ENCODE peak calls at places on chromosomes 5 and 9, in seven cellular contexts. One of them, this sample, is unnamed.

GRCh38 chr5:139394123-139394653 is 716 bp downstream of the PROB1 start:
- DNase-seq in GM12878: no peak
- DNase-seq in A549: no peak
- DNase-seq in HepG2: no peak
- DNase-seq in SK-N-SH: peak; percentile 83
- DNase-seq in suprapubic skin: peak; percentile 76
- DNase-seq in ovary: peak; percentile 69
- DNase-seq in this sample: no peak

GRCh38 chr9:1328341-1328740 is 278.2 kb downstream of the DMRT2 start:
- DNase-seq in GM12878: no peak
- DNase-seq in A549: no peak
- DNase-seq in HepG2: no peak
- DNase-seq in SK-N-SH: no peak
- DNase-seq in suprapubic skin: no peak
- DNase-seq in ovary: no peak
- DNase-seq in this sample: no peak

GRCh38 chr9:38022995-38023394 is 46.0 kb downstream of the SHB start:
- DNase-seq in GM12878: no peak
- DNase-seq in A549: no peak
- DNase-seq in HepG2: no peak
- DNase-seq in SK-N-SH: peak; percentile 64
- DNase-seq in suprapubic skin: no peak
- DNase-seq in ovary: no peak
- DNase-seq in this sample: peak; percentile 82

GRCh38 chr9:123069010-123069481 is 35.6 kb downstream of the GPR21 start:
- DNase-seq in GM12878: no peak
- DNase-seq in A549: no peak
- DNase-seq in HepG2: no peak
- DNase-seq in SK-N-SH: no peak
- DNase-seq in suprapubic skin: no peak
- DNase-seq in ovary: no peak
- DNase-seq in this sample: no peak

GRCh38 chr9:4615251-4615650 is 46.8 kb upstream of the PLPP6 start:
- DNase-seq in GM12878: no peak
- DNase-seq in A549: no peak
- DNase-seq in HepG2: no peak
- DNase-seq in SK-N-SH: no peak
- DNase-seq in suprapubic skin: no peak
- DNase-seq in ovary: no peak
- DNase-seq in this sample: no peak

GRCh38 chr5:6080930-6081726 is 297.2 kb downstream of the MED10 start:
- DNase-seq in GM12878: no peak
- DNase-seq in A549: peak; percentile 21
- DNase-seq in HepG2: no peak
- DNase-seq in SK-N-SH: no peak
- DNase-seq in suprapubic skin: no peak
- DNase-seq in ovary: no peak
- DNase-seq in this sample: no peak

GRCh38 chr5:174690256-174690655 is 34.1 kb upstream of the MSX2 start:
- DNase-seq in GM12878: no peak
- DNase-seq in A549: peak; percentile 24
- DNase-seq in HepG2: no peak
- DNase-seq in SK-N-SH: no peak
- DNase-seq in suprapubic skin: no peak
- DNase-seq in ovary: peak; percentile 42
- DNase-seq in this sample: no peak

GRCh38 chr9:80369641-80370040 is 797.9 kb downstream of the TLE4 start:
- DNase-seq in GM12878: no peak
- DNase-seq in A549: no peak
- DNase-seq in HepG2: no peak
- DNase-seq in SK-N-SH: no peak
- DNase-seq in suprapubic skin: no peak
- DNase-seq in ovary: no peak
- DNase-seq in this sample: no peak

GRCh38 chr9:113930384-113930783 is 54.3 kb downstream of the ZNF618 start:
- DNase-seq in GM12878: no peak
- DNase-seq in A549: no peak
- DNase-seq in HepG2: no peak
- DNase-seq in SK-N-SH: no peak
- DNase-seq in suprapubic skin: no peak
- DNase-seq in ovary: no peak
- DNase-seq in this sample: peak; percentile 3

GRCh38 chr5:37665889-37666288 is 174.0 kb downstream of the GDNF start:
- DNase-seq in GM12878: no peak
- DNase-seq in A549: no peak
- DNase-seq in HepG2: no peak
- DNase-seq in SK-N-SH: no peak
- DNase-seq in suprapubic skin: no peak
- DNase-seq in ovary: peak; percentile 70
- DNase-seq in this sample: no peak

GRCh38 chr5:37665272-37665671 is 174.6 kb downstream of the GDNF start:
- DNase-seq in GM12878: no peak
- DNase-seq in A549: no peak
- DNase-seq in HepG2: no peak
- DNase-seq in SK-N-SH: no peak
- DNase-seq in suprapubic skin: no peak
- DNase-seq in ovary: no peak
- DNase-seq in this sample: no peak

GRCh38 chr5:37667846-37668245 is 172.0 kb downstream of the GDNF start:
- DNase-seq in GM12878: no peak
- DNase-seq in A549: peak; percentile 31
- DNase-seq in HepG2: no peak
- DNase-seq in SK-N-SH: no peak
- DNase-seq in suprapubic skin: no peak
- DNase-seq in ovary: no peak
- DNase-seq in this sample: no peak

GRCh38 chr5:37667430-37667829 is 172.4 kb downstream of the GDNF start:
- DNase-seq in GM12878: no peak
- DNase-seq in A549: no peak
- DNase-seq in HepG2: no peak
- DNase-seq in SK-N-SH: no peak
- DNase-seq in suprapubic skin: no peak
- DNase-seq in ovary: no peak
- DNase-seq in this sample: no peak

GRCh38 chr5:37668524-37669047 is 171.3 kb downstream of the GDNF start:
- DNase-seq in GM12878: no peak
- DNase-seq in A549: peak; percentile 93
- DNase-seq in HepG2: peak; percentile 90
- DNase-seq in SK-N-SH: no peak
- DNase-seq in suprapubic skin: no peak
- DNase-seq in ovary: peak; percentile 40
- DNase-seq in this sample: peak; percentile 52
- TF ChIP-seq EP300 in GM12878: no peak
- TF ChIP-seq EP300 in A549: peak; percentile 70
- TF ChIP-seq EP300 in HepG2: no peak
- TF ChIP-seq EP300 in SK-N-SH: no peak
- TF ChIP-seq EP300 in suprapubic skin: no peak
- TF ChIP-seq EP300 in ovary: no peak
- TF ChIP-seq EP300 in this sample: no peak

GRCh38 chr5:172546196-172546595 is 91.9 kb upstream of the SH3PXD2B start:
- DNase-seq in GM12878: no peak
- DNase-seq in A549: no peak
- DNase-seq in HepG2: no peak
- DNase-seq in SK-N-SH: no peak
- DNase-seq in suprapubic skin: no peak
- DNase-seq in ovary: no peak
- DNase-seq in this sample: no peak

GRCh38 chr5:172542651-172543131 is 88.4 kb upstream of the SH3PXD2B start:
- DNase-seq in GM12878: no peak
- DNase-seq in A549: no peak
- DNase-seq in HepG2: no peak
- DNase-seq in SK-N-SH: no peak
- DNase-seq in suprapubic skin: peak; percentile 69
- DNase-seq in ovary: no peak
- DNase-seq in this sample: peak; percentile 10

GRCh38 chr5:172544371-172545120 is 90.2 kb upstream of the SH3PXD2B start:
- DNase-seq in GM12878: no peak
- DNase-seq in A549: no peak
- DNase-seq in HepG2: no peak
- DNase-seq in SK-N-SH: no peak
- DNase-seq in suprapubic skin: no peak
- DNase-seq in ovary: no peak
- DNase-seq in this sample: no peak

GRCh38 chr5:172543484-172544298 is 89.4 kb upstream of the SH3PXD2B start:
- DNase-seq in GM12878: no peak
- DNase-seq in A549: no peak
- DNase-seq in HepG2: no peak
- DNase-seq in SK-N-SH: no peak
- DNase-seq in suprapubic skin: no peak
- DNase-seq in ovary: no peak
- DNase-seq in this sample: no peak

DNA sequence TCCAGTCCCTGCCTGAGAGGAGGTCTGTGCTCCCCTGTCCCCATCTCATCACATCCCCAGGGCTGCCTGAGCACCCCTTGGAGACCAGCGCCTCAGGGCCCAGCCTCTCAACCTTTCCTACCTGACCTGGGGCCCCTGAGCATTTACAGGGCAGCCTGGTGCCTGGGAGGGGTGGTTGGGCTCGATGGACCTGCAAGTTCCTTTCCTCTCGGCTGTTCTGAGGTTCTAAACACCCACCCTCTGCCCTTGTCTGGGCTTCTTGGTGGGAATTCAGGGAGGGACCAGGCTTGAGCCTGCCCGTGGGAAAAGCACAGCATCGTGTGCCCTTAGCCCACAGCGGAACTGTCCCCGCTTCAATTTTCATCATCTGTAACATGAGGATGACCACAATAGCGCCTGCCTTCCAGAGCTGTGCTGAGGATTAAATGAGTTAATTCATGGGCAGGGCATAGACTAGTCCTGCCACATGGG is 91.0 kb upstream of the SH3PXD2B start:
- DNase-seq in GM12878: no peak
- DNase-seq in A549: no peak
- DNase-seq in HepG2: no peak
- DNase-seq in SK-N-SH: no peak
- DNase-seq in suprapubic skin: peak; percentile 38
- DNase-seq in ovary: no peak
- DNase-seq in this sample: no peak
- H3K4me1 ChIP-seq in GM12878: no peaks in the 10 kb centered on the region
- H3K4me1 ChIP-seq in A549: no peaks in the 10 kb centered on the region
- H3K4me1 ChIP-seq in HepG2: no peaks in the 10 kb centered on the region
- H3K4me1 ChIP-seq in SK-N-SH: peaks cover 39% of the 10 kb centered on the region
- H3K4me1 ChIP-seq in suprapubic skin: peaks cover 3% of the 10 kb centered on the region
- H3K4me1 ChIP-seq in ovary: peaks cover 14% of the 10 kb centered on the region
- H3K4me1 ChIP-seq in this sample: no peaks in the 10 kb centered on the region

GRCh38 chr5:108148715-108149139 is 233.2 kb downstream of the FBXL17 start:
- DNase-seq in GM12878: no peak
- DNase-seq in A549: peak; percentile 24
- DNase-seq in HepG2: peak; percentile 5
- DNase-seq in SK-N-SH: peak; percentile 24
- DNase-seq in suprapubic skin: no peak
- DNase-seq in ovary: no peak
- DNase-seq in this sample: no peak
- TF ChIP-seq CTCF in GM12878: peak; percentile 54
- TF ChIP-seq CTCF in A549: peak; percentile 51
- TF ChIP-seq CTCF in HepG2: peak; percentile 44
- TF ChIP-seq CTCF in SK-N-SH: peak; percentile 65
- TF ChIP-seq CTCF in suprapubic skin: peak; percentile 20
- TF ChIP-seq CTCF in ovary: no peak
- TF ChIP-seq CTCF in this sample: no peak

GRCh38 chr5:176185133-176185733 is 53.0 kb upstream of the SIMC1 start:
- DNase-seq in GM12878: no peak
- DNase-seq in A549: no peak
- DNase-seq in HepG2: no peak
- DNase-seq in SK-N-SH: no peak
- DNase-seq in suprapubic skin: no peak
- DNase-seq in ovary: no peak
- DNase-seq in this sample: no peak
- TF ChIP-seq EP300 in GM12878: no peak
- TF ChIP-seq EP300 in A549: no peak
- TF ChIP-seq EP300 in HepG2: no peak
- TF ChIP-seq EP300 in SK-N-SH: no peak
- TF ChIP-seq EP300 in suprapubic skin: no peak
- TF ChIP-seq EP300 in ovary: no peak
- TF ChIP-seq EP300 in this sample: no peak

GRCh38 chr5:158820891-158821290 is 278.8 kb downstream of the EBF1 start:
- DNase-seq in GM12878: no peak
- DNase-seq in A549: no peak
- DNase-seq in HepG2: no peak
- DNase-seq in SK-N-SH: no peak
- DNase-seq in suprapubic skin: no peak
- DNase-seq in ovary: no peak
- DNase-seq in this sample: no peak
- H3K4me1 ChIP-seq in GM12878: peaks cover 46% of the 10 kb centered on the region
- H3K4me1 ChIP-seq in A549: no peaks in the 10 kb centered on the region
- H3K4me1 ChIP-seq in HepG2: no peaks in the 10 kb centered on the region
- H3K4me1 ChIP-seq in SK-N-SH: no peaks in the 10 kb centered on the region
- H3K4me1 ChIP-seq in suprapubic skin: no peaks in the 10 kb centered on the region
- H3K4me1 ChIP-seq in ovary: peaks cover 1% of the 10 kb centered on the region
- H3K4me1 ChIP-seq in this sample: no peaks in the 10 kb centered on the region

GRCh38 chr5:74665246-74665645 is 19.8 kb upstream of the HEXB start:
- DNase-seq in GM12878: no peak
- DNase-seq in A549: no peak
- DNase-seq in HepG2: no peak
- DNase-seq in SK-N-SH: no peak
- DNase-seq in suprapubic skin: no peak
- DNase-seq in ovary: no peak
- DNase-seq in this sample: no peak
- TF ChIP-seq CTCF in GM12878: no peak
- TF ChIP-seq CTCF in A549: no peak
- TF ChIP-seq CTCF in HepG2: no peak
- TF ChIP-seq CTCF in SK-N-SH: no peak
- TF ChIP-seq CTCF in suprapubic skin: no peak
- TF ChIP-seq CTCF in ovary: no peak
- TF ChIP-seq CTCF in this sample: no peak